ENCODE peak calls at places on chromosomes 16 and 17, in ten cellular contexts. P, B, H, J, Z, K, G, S, F and Q are unnamed samples.

GRCh38 chr17:41301916-41302901 is at the start of gene KRTAP29-1:
- DNase-seq in P (no peak), B (no peak), H (no peak), J (no peak), Z (no peak), K (no peak), G (no peak), S (no peak), F (no peak), Q (no peak)

GRCh38 chr17:77018504-77018903 is 122.3 kb upstream of the SEC14L1 start:
- DNase-seq in P (no peak), B (no peak), H (no peak), J (no peak), Z (no peak), K (no peak), G (no peak), S (no peak), F (no peak), Q (no peak)

GRCh38 chr16:81868057-81868748 is 89.1 kb downstream of the PLCG2 start:
- DNase-seq in P (no peak), B (no peak), H (no peak), J (no peak), Z (no peak), K (no peak), G (no peak), S (no peak), F (no peak), Q (no peak)

GRCh38 chr17:75087558-75088453 is at the start of gene SLC16A5:
- DNase-seq in P (peak; percentile 94), B (peak; percentile 92), H (peak; percentile 65), J (no peak), Z (peak; percentile 88), K (peak; percentile 95), G (peak; percentile 82), S (peak; percentile 92), F (peak; percentile 85), Q (peak; percentile 97)

GRCh38 chr16:2675021-2675420 is 7.3 kb upstream of the KCTD5 start:
- DNase-seq in P (no peak), B (peak; percentile 56), H (no peak), J (no peak), Z (no peak), K (no peak), G (no peak), S (no peak), F (no peak), Q (no peak)

GRCh38 chr16:8720080-8720966 is 45.9 kb downstream of the ABAT start:
- DNase-seq in P (no peak), B (no peak), H (no peak), J (no peak), Z (no peak), K (no peak), G (no peak), S (no peak), F (no peak), Q (no peak)

GRCh38 chr17:34562387-34562786 is 17.0 kb upstream of the TMEM132E start:
- DNase-seq in P (no peak), B (no peak), H (no peak), J (no peak), Z (peak; percentile 26), K (peak; percentile 18), G (no peak), S (no peak), F (no peak), Q (no peak)

GRCh38 chr16:85570735-85571562 is 42.2 kb upstream of the GSE1 start:
- DNase-seq in P (peak; percentile 58), B (no peak), H (peak; percentile 42), J (peak; percentile 77), Z (peak; percentile 94), K (no peak), G (no peak), S (no peak), F (peak; percentile 49), Q (no peak)

GRCh38 chr16:4101421-4102275 is 14.6 kb downstream of the ADCY9 start:
- DNase-seq in P (no peak), B (peak; percentile 17), H (peak; percentile 61), J (no peak), Z (no peak), K (no peak), G (no peak), S (no peak), F (peak; percentile 44), Q (no peak)

GRCh38 chr17:57327176-57327970 is 71.0 kb downstream of the MSI2 start:
- DNase-seq in P (no peak), B (no peak), H (no peak), J (no peak), Z (no peak), K (no peak), G (no peak), S (no peak), F (no peak), Q (no peak)

GRCh38 chr16:72952404-72953301 is 95.3 kb downstream of the ZFHX3 start:
- DNase-seq in P (no peak), B (no peak), H (no peak), J (no peak), Z (no peak), K (no peak), G (no peak), S (no peak), F (no peak), Q (no peak)

GRCh38 chr16:3637371-3637923 is 17.0 kb upstream of the DNASE1 start:
- DNase-seq in P (peak; percentile 59), B (peak; percentile 28), H (no peak), J (no peak), Z (no peak), K (no peak), G (no peak), S (no peak), F (peak; percentile 25), Q (no peak)

GRCh38 chr17:32483451-32484019 is 3.3 kb upstream of the CDK5R1 start:
- DNase-seq in P (no peak), B (peak; percentile 81), H (peak; percentile 64), J (no peak), Z (peak; percentile 66), K (peak; percentile 70), G (peak; percentile 92), S (no peak), F (peak; percentile 42), Q (no peak)
- TF ChIP-seq CTCF in P (peak; percentile 54), B (peak; percentile 37), H (peak; percentile 68), J (peak; percentile 97), Z (peak; percentile 74), K (peak; percentile 47), G (peak; percentile 67), S (peak; percentile 28), F (no peak), Q (peak; percentile 59)

GRCh38 chr16:5653041-5653440 is 555.4 kb upstream of the EEF2KMT start:
- DNase-seq in P (no peak), B (no peak), H (no peak), J (no peak), Z (no peak), K (no peak), G (no peak), S (no peak), F (no peak), Q (no peak)
- H3K4me1 ChIP-seq in P (no peaks in the 10 kb centered on the region), B (no peaks in the 10 kb centered on the region), H (no peaks in the 10 kb centered on the region), J (no peaks in the 10 kb centered on the region), Z (no peaks in the 10 kb centered on the region), K (no peaks in the 10 kb centered on the region), G (no peaks in the 10 kb centered on the region), S (no peaks in the 10 kb centered on the region), F (no peaks in the 10 kb centered on the region), Q (no peaks in the 10 kb centered on the region)

DNA sequence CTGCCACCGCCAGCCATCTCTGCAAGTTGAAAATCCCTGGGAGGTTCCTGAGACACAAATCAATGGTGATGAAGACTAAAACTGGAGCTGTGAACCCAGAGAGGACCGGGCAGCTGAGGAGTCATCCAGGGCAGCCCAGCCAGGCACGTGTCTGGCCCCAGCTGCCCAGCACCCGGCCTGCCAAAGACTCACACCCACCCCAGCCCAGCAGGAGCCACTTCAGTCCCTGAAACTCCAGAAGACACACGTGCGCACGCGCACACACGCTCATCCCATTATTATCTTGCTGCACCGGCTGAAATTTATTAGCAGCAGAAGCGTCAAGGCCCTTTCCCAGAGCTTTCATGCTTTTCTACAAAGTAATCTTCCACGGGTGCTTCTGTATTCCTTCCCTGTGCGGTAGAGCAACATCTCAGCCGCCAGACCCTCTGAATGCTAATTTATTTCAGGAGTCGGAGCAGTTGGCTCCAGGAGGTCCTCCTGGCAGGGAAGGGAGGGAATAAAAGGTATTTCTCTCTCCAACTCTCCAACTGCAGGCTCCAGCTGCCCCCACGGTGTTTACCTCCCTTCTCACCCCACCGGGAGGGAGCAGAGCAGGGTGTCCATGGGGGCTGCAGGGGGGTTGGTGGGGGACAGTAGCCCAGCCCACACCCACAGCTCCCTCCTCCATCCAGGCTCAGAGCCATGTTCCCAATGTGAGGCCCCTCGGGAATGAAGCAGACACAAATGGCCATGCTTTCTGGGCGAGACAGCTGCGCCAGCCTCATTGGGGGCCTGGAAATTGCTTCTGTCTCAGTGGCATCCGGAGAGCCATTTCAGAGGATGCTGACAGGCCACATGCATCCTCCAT is 59.9 kb upstream of the RBFOX3 start:
- DNase-seq in P (no peak), B (peak; percentile 73), H (no peak), J (no peak), Z (no peak), K (no peak), G (no peak), S (peak; percentile 31), F (no peak), Q (no peak)
- TF ChIP-seq EP300 in P (no peak), B (no peak), H (no peak), J (no peak), Z (no peak), K (no peak), G (no peak), S (no peak), F (no peak), Q (no peak)

GRCh38 chr17:59897090-59897489 is 4.2 kb downstream of the RPS6KB1 start:
- DNase-seq in P (no peak), B (no peak), H (no peak), J (no peak), Z (no peak), K (no peak), G (no peak), S (no peak), F (no peak), Q (no peak)

GRCh38 chr17:59901604-59902003 is 8.7 kb downstream of the RPS6KB1 start:
- DNase-seq in P (no peak), B (no peak), H (no peak), J (no peak), Z (no peak), K (no peak), G (no peak), S (no peak), F (peak; percentile 22), Q (no peak)

GRCh38 chr17:59893617-59894100 is 738 bp downstream of the RPS6KB1 start:
- DNase-seq in P (no peak), B (no peak), H (no peak), J (no peak), Z (peak; percentile 30), K (peak; percentile 34), G (no peak), S (no peak), F (no peak), Q (no peak)

GRCh38 chr17:59903455-59903854 is 10.5 kb downstream of the RPS6KB1 start:
- DNase-seq in P (no peak), B (no peak), H (no peak), J (no peak), Z (no peak), K (no peak), G (no peak), S (no peak), F (no peak), Q (no peak)

DNA sequence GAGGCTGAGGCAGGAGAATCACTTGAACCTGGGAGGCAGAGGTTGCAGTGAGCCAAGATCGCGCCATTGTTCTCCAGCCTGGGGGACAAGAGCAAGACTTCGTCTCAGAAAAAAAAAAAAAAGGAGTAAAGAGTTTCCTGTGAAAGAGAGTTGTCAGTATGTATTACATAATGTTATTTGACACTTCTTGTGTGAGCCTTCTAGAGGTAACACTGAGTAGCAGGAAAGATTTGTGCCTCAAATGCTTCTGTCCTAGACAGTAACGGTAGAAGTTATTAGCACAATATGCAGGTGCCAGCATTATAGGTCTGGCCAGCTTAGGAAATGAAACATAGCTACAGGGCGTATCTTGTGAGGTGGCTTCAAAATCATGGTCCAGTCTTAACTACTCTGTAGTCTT is 6.2 kb downstream of the RPS6KB1 start:
- DNase-seq in P (no peak), B (no peak), H (no peak), J (no peak), Z (peak; percentile 55), K (peak; percentile 55), G (no peak), S (no peak), F (no peak), Q (no peak)
- TF ChIP-seq CTCF in P (no peak), B (no peak), H (no peak), J (peak; percentile 29), Z (peak; percentile 51), K (no peak), G (no peak), S (no peak), F (no peak), Q (no peak)